ENCODE peak calls at places on chromosomes 2 and 18, in four cellular contexts. V is mesendoderm, N is IMR-90, F is mesenchymal stem cell. L is an unnamed sample.

GRCh38 chr2:109380502-109381326 is 233.1 kb downstream of the SEPTIN10 start:
- DNase-seq in V (no peak), F (peak; percentile 68), N (peak; percentile 73), L (peak; percentile 26)

GRCh38 chr2:27667439-27667838 is 3.8 kb downstream of the SLC4A1AP start:
- DNase-seq in F (no peak), V (no peak), N (no peak), L (no peak)

GRCh38 chr2:104654813-104655212 is 199.1 kb upstream of the POU3F3 start:
- DNase-seq in F (no peak), N (no peak), V (no peak), L (no peak)

GRCh38 chr2:171531291-171531690 is 9.0 kb downstream of the CYBRD1 start:
- DNase-seq in F (peak; percentile 70), V (no peak), N (peak; percentile 87), L (no peak)

GRCh38 chr2:201532686-201533304 is 81.3 kb downstream of the STRADB start:
- DNase-seq in N (peak; percentile 93), F (peak; percentile 81), V (no peak), L (peak; percentile 69)

GRCh38 chr18:60951091-60951490 is 382.1 kb upstream of the CDH20 start:
- DNase-seq in N (no peak), F (no peak), V (no peak), L (no peak)

GRCh38 chr2:100902833-100903405 is 83.0 kb downstream of the NPAS2 start:
- DNase-seq in F (peak; percentile 97), V (no peak), N (peak; percentile 97), L (peak; percentile 88)

GRCh38 chr2:201880620-201881381 is 74.5 kb downstream of the CDK15 start:
- DNase-seq in V (no peak), N (peak; percentile 72), F (peak; percentile 61), L (no peak)

GRCh38 chr2:236503583-236503982 is 66.0 kb upstream of the ACKR3 start:
- DNase-seq in V (no peak), F (no peak), N (no peak), L (no peak)

GRCh38 chr2:49619804-49620203 is 465.5 kb upstream of the FSHR start:
- DNase-seq in F (no peak), V (peak; percentile 63), N (no peak), L (peak; percentile 3)

GRCh38 chr2:96470636-96471035 is 34.5 kb downstream of the NEURL3 start:
- DNase-seq in V (peak; percentile 85), F (peak; percentile 7), N (peak; percentile 8), L (peak; percentile 38)

GRCh38 chr2:238868067-238868524 is 20.2 kb downstream of the TWIST2 start:
- DNase-seq in F (no peak), N (no peak), V (no peak), L (no peak)

GRCh38 chr2:44169155-44169898 is 652 bp downstream of the PPM1B start:
- DNase-seq in V (peak; percentile 70), F (peak; percentile 67), N (peak; percentile 37), L (peak; percentile 55)

GRCh38 chr18:13241083-13241892 is 22.7 kb downstream of the LDLRAD4 start:
- DNase-seq in F (no peak), V (no peak), N (no peak), L (no peak)

GRCh38 chr2:127623388-127624320 is 22.3 kb upstream of the GPR17 start:
- DNase-seq in F (peak; percentile 37), N (peak; percentile 64), V (no peak), L (no peak)

GRCh38 chr2:31401580-31401979 is 13.0 kb downstream of the XDH start:
- DNase-seq in F (peak; percentile 91), V (peak; percentile 97), N (peak; percentile 96), L (peak; percentile 98)

GRCh38 chr2:63581266-63581961 is 6.9 kb downstream of the WDPCP start:
- DNase-seq in V (no peak), F (no peak), N (peak; percentile 42), L (no peak)

GRCh38 chr2:205811387-205811786 is 129.1 kb downstream of the NRP2 start:
- DNase-seq in F (no peak), N (peak; percentile 52), V (no peak), L (no peak)

GRCh38 chr2:31859959-31860358 is 150.8 kb downstream of the MEMO1 start:
- DNase-seq in V (no peak), F (peak; percentile 49), N (peak; percentile 46), L (no peak)

GRCh38 chr2:118371500-118371899 is 283.2 kb downstream of the INSIG2 start:
- DNase-seq in F (no peak), V (peak; percentile 81), N (peak; percentile 18), L (peak; percentile 19)

GRCh38 chr18:21210278-21210677 is 31.8 kb upstream of the GREB1L start:
- DNase-seq in N (no peak), V (no peak), F (no peak), L (no peak)

GRCh38 chr2:9519250-9519649 is 36.4 kb downstream of the ADAM17 start:
- DNase-seq in V (no peak), N (peak; percentile 37), F (peak; percentile 30), L (no peak)

GRCh38 chr18:48781041-48781989 is 169.4 kb downstream of the SMAD7 start:
- DNase-seq in N (peak; percentile 39), F (peak; percentile 89), V (peak; percentile 80), L (peak; percentile 30)

GRCh38 chr2:68714866-68715265 is 19.7 kb upstream of the ARHGAP25 start:
- DNase-seq in F (no peak), N (no peak), V (no peak), L (peak; percentile 39)

GRCh38 chr2:106137944-106138903 is 55.9 kb downstream of the UXS1 start:
- DNase-seq in N (peak; percentile 48), F (no peak), V (no peak), L (no peak)

GRCh38 chr2:143936758-143937562 is 583.0 kb downstream of the ZEB2 start:
- DNase-seq in F (peak; percentile 45), V (peak; percentile 70), N (peak; percentile 31), L (no peak)

GRCh38 chr18:6954501-6954900 is 163.1 kb downstream of the LAMA1 start:
- DNase-seq in F (no peak), N (no peak), V (no peak), L (no peak)

GRCh38 chr2:237922641-237923361 is 44.0 kb upstream of the UBE2F start:
- DNase-seq in V (no peak), N (no peak), F (no peak), L (no peak)

GRCh38 chr2:186972281-186972970 is 123.5 kb upstream of the ZSWIM2 start:
- DNase-seq in N (no peak), F (no peak), V (no peak), L (no peak)

GRCh38 chr2:169131587-169132512 is 62.5 kb downstream of the DHRS9 start:
- DNase-seq in N (peak; percentile 41), V (peak; percentile 59), F (peak; percentile 53), L (peak; percentile 74)

GRCh38 chr18:59646228-59646945 is 50.8 kb downstream of the CCBE1 start:
- DNase-seq in V (peak; percentile 15), N (no peak), F (no peak), L (no peak)

GRCh38 chr18:61750840-61751668 is 141.8 kb downstream of the RNF152 start:
- DNase-seq in N (no peak), F (no peak), V (no peak), L (no peak)

GRCh38 chr2:120899799-120900198 is 164.1 kb downstream of the GLI2 start:
- DNase-seq in V (peak; percentile 25), F (no peak), N (no peak), L (no peak)

GRCh38 chr2:49770919-49771318 is 616.6 kb upstream of the FSHR start:
- DNase-seq in F (peak; percentile 50), V (peak; percentile 83), N (no peak), L (no peak)

GRCh38 chr2:158174956-158175355 is 73.3 kb downstream of the UPP2 start:
- DNase-seq in V (no peak), F (no peak), N (no peak), L (no peak)

DNA sequence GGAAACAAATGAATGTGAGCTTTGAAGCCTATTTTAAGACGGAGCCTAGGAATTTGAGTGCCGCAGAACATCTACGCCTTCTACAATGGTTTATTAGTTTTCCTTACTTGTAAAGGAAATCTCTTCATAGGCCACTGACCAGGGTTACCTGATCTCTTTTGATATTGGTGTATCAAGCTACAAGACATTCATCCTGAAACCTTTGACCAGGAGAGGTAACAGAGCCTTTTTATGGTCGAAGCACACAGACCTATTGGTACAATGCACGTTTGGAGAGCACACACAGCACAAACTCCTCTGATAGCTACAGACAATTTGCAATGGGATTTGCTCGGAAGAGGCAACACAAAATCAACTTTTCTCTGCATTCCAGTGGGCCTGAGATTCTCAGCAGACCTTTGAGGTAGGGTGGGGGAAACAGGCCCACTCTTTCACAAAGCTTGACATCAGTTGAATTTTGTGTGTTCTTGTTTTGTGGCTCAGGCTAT is 12.8 kb downstream of the MYCN start:
- DNase-seq in N (no peak), F (no peak), V (no peak), L (no peak)
- H3K4ac ChIP-seq in N (no peak overlapping the region), F (no peak overlapping the region), V (no peak overlapping the region), L (no peak overlapping the region)

DNA sequence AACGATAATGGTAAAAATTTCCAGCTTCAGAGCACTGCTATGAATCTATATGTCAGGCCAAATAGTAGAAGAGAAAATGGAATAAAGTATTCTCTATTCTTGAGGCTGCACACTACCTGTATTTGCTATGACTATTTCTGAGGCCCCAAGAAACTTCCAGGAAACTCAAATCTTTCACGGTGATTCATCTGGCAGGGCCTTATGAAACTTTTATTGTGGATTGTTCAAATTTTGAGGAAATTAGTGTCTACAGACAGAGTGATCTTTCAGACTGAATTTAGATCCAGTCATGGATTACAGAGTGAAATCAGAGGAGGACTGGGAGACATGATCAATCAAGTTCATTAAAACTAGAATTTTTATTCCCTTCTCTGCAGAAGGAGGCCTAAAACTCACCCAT is 4.1 kb upstream of the VSNL1 start:
- DNase-seq in V (no peak), N (no peak), F (no peak), L (no peak)
- H3K4ac ChIP-seq in V (no peak overlapping the region), N (no peak overlapping the region), F (no peak overlapping the region), L (no peak overlapping the region)

DNA sequence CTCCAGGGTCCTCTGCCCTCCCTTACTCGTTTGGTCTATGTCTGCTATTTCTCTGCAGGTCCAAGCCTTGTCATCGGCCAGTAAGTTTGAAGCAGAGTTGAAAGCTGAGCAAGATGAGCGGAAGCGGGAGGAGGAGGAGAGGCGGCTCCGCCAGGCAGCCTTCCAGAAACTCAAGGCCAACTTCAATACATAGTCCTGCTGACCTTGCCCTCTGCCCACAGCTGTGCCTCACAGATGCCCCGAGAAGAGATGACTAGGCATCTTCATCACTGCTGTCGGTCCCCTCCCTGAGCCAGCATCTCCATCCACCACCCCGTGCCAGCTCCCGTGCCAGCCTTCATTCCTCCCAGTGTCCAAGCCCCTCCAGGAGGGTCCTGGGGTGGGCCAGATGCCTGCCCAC is 15.6 kb upstream of the GIGYF2 start:
- DNase-seq in F (no peak), N (no peak), V (no peak), L (no peak)
- H3K4ac ChIP-seq in F (no peak overlapping the region), N (no peak overlapping the region), V (no peak overlapping the region), L (no peak overlapping the region)

DNA sequence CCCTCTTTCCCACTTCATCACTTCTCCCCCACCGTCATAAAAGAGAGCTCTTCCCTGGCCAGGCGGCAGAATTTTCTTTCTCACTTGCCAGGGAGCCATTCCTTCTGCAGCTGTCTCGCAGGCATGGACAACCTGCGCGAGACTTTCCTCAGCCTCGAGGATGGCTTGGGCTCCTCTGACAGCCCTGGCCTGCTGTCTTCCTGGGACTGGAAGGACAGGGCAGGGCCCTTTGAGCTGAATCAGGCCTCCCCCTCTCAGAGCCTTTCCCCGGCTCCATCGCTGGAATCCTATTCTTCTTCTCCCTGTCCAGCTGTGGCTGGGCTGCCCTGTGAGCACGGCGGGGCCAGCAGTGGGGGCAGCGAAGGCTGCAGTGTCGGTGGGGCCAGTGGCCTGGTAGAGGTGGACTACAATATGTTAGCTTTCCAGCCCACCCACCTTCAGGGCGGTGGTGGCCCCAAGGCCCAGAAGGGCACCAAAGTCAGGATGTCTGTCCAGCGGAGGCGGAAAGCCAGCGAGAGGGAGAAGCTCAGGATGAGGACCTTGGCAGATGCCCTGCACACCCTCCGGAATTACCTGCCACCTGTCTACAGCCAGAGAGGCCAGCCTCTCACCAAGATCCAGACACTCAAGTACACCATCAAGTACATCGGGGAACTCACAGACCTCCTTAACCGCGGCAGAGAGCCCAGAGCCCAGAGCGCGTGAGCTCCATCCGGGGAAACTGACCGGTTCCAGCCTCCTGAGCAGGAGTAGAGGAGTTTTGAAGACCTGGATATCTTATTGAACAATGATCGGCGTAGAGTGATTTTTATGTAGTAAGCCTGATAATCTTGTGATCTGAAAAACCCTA is at the start of gene MSGN1:
- DNase-seq in V (no peak), F (no peak), N (no peak), L (no peak)
- H3K4ac ChIP-seq in V (no peak within 1 kb of the TSS), F (peak within 1 kb of the TSS; percentile 35), N (no peak within 1 kb of the TSS), L (no peak within 1 kb of the TSS)